ENCODE peak calls at places on chromosome 21, in five cellular contexts. V is GM23338, U is MM.1S, N is PC-3, H is GM23248. G is an unnamed sample.

GRCh38 chr21:31222142-31222541 is 121.9 kb downstream of the TIAM1 start:
- DNase-seq in V (no peak), H (peak), N (peak), U (no peak), G (no peak)

GRCh38 chr21:43812139-43812821 is 22.9 kb downstream of the RRP1 start:
- DNase-seq in N (no peak), U (no peak), H (no peak), V (no peak), G (no peak)

GRCh38 chr21:35006771-35007170 is 42.3 kb downstream of the RUNX1 start:
- DNase-seq in N (no peak), H (no peak), V (no peak), U (no peak), G (no peak)

GRCh38 chr21:40386301-40386911 is 460.6 kb downstream of the DSCAM start:
- DNase-seq in H (peak), N (peak), V (peak), U (peak), G (peak)

GRCh38 chr21:30468912-30469812 is 11.0 kb downstream of the KRTAP19-1 start:
- DNase-seq in N (no peak), V (no peak), H (no peak), U (no peak), G (no peak)

GRCh38 chr21:32548978-32549377 is 36.3 kb downstream of the TCP10L start:
- DNase-seq in N (no peak), V (no peak), H (no peak), U (peak), G (no peak)

GRCh38 chr21:14773777-14774345 is 227.7 kb upstream of the SAMSN1 start:
- DNase-seq in V (peak), U (peak), N (peak), H (peak), G (peak)

GRCh38 chr21:15631342-15631741 is 98.4 kb upstream of the USP25 start:
- DNase-seq in V (no peak), N (peak), H (peak), U (no peak), G (no peak)

GRCh38 chr21:38839683-38840286 is 34.1 kb downstream of the ETS2 start:
- DNase-seq in V (no peak), U (no peak), H (peak), N (peak), G (no peak)

GRCh38 chr21:39330001-39330400 is 16.6 kb upstream of the BRWD1 start:
- DNase-seq in N (no peak), U (no peak), V (no peak), H (no peak), G (no peak)

GRCh38 chr21:40255665-40256064 is 388.4 kb downstream of the PCP4 start:
- DNase-seq in H (no peak), N (no peak), U (no peak), V (no peak), G (no peak)

GRCh38 chr21:43693981-43694380 is 24.9 kb upstream of the PDXK start:
- DNase-seq in U (no peak), V (no peak), H (no peak), N (no peak), G (no peak)

GRCh38 chr21:17780539-17780938 is 38.6 kb downstream of the C21orf91 start:
- DNase-seq in N (no peak), U (peak), V (no peak), H (no peak), G (peak)

GRCh38 chr21:31612889-31613785 is 46.4 kb upstream of the SOD1 start:
- DNase-seq in N (peak), V (no peak), U (no peak), H (peak), G (no peak)

GRCh38 chr21:38314534-38314933 is 57.7 kb downstream of the KCNJ15 start:
- DNase-seq in H (no peak), N (no peak), U (no peak), V (no peak), G (no peak)

GRCh38 chr21:25929859-25930520 is 195.2 kb downstream of the GABPA start:
- DNase-seq in V (peak), U (no peak), H (no peak), N (no peak), G (no peak)

GRCh38 chr21:18294100-18294499 is 49.5 kb downstream of the CHODL start:
- DNase-seq in H (no peak), U (no peak), V (no peak), N (no peak), G (no peak)

GRCh38 chr21:35026153-35026499 is 23.0 kb downstream of the RUNX1 start:
- DNase-seq in U (peak), N (no peak), V (no peak), H (no peak), G (no peak)

GRCh38 chr21:16775056-16775455 is 737.8 kb upstream of the CXADR start:
- DNase-seq in U (no peak), N (no peak), H (no peak), V (peak), G (no peak)

GRCh38 chr21:45528981-45529784 is 13.1 kb downstream of the SLC19A1 start:
- DNase-seq in H (no peak), N (no peak), V (no peak), U (no peak), G (no peak)
- H3K4me2 ChIP-seq in H (no peak), N (no peak), V (no peak), U (no peak), G (no peak)

GRCh38 chr21:36064085-36064460 is 3.7 kb upstream of the SETD4 start:
- DNase-seq in H (no peak), U (no peak), V (no peak), N (no peak), G (no peak)
- H2AFZ ChIP-seq in H (no peak), U (no peak), V (no peak), N (no peak), G (no peak)

DNA sequence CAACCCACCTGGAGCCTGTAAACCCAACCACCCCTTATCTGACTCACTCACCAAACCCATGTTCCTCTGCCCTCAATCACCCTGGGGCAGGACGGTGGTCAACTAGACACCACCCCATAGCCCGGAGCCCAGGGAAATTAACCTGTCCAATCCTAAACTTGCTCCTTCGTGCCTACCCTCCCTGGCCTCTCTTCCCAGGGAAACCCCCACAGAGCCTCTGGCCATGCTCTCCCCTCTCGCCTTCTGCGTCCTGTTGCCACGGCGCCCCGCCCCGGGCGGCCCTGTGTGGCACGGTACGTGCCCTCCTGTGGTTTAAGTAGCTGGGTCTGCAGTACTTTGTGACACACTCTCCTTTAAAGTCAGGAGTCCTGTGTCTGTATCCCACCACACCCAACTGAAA is 4.0 kb upstream of the FTCD start:
- DNase-seq in U (no peak), N (no peak), H (no peak), V (no peak), G (no peak)
- TF ChIP-seq EZH2phosphoT487 in U (no peak), N (no peak), H (no peak), V (no peak), G (no peak)

DNA sequence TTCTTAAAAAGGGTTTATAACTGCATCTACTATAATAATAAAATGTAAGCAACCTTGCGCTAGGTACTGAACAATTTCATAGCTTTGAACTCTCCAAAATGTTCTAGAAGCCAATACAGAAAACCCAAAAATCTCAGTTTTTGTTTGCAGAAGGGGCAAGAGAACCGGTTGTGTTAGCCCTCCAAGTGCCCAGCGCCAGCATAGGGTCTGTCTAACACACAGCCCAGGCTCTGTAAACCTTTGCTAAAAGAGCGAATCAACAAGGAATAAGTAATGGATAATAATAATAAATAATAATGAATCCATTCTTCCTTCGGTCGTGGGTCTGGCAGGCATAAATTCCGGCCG is 333 bp upstream of the CHAF1B start:
- DNase-seq in N (no peak), V (no peak), U (no peak), H (no peak), G (no peak)
- H3K4me2 ChIP-seq in N (peak), V (peak), U (peak), H (peak), G (peak)

GRCh38 chr21:33770542-33770941 is 128.2 kb downstream of the ITSN1 start:
- DNase-seq in N (no peak), V (no peak), U (no peak), H (no peak), G (no peak)
- H2AFZ ChIP-seq in N (no peak), V (no peak), U (no peak), H (no peak), G (no peak)

GRCh38 chr21:42057861-42058437 is 13.2 kb upstream of the UMODL1 start:
- DNase-seq in N (no peak), U (no peak), V (no peak), H (no peak), G (no peak)

GRCh38 chr21:42058631-42059111 is 12.4 kb upstream of the UMODL1 start:
- DNase-seq in U (no peak), V (no peak), N (no peak), H (no peak), G (no peak)

GRCh38 chr21:42056468-42056867 is 14.6 kb upstream of the UMODL1 start:
- DNase-seq in H (peak), V (no peak), U (no peak), N (peak), G (no peak)

GRCh38 chr21:42055425-42055824 is 15.7 kb upstream of the UMODL1 start:
- DNase-seq in V (no peak), N (no peak), U (no peak), H (no peak), G (no peak)

GRCh38 chr21:42056996-42057689 is 14.0 kb upstream of the UMODL1 start:
- DNase-seq in U (no peak), V (peak), H (peak), N (peak), G (no peak)
- TF ChIP-seq EZH2phosphoT487 in U (no peak), V (no peak), H (no peak), N (no peak), G (no peak)

GRCh38 chr21:45027241-45028196 is 46.9 kb upstream of the ADARB1 start:
- DNase-seq in H (no peak), U (no peak), N (no peak), V (no peak), G (no peak)

GRCh38 chr21:45029298-45029967 is 44.9 kb upstream of the ADARB1 start:
- DNase-seq in V (peak), N (no peak), H (peak), U (no peak), G (no peak)

GRCh38 chr21:45026066-45026745 is 48.2 kb upstream of the ADARB1 start:
- DNase-seq in V (no peak), U (no peak), N (no peak), H (no peak), G (no peak)

GRCh38 chr21:45029968-45030636 is 44.3 kb upstream of the ADARB1 start:
- DNase-seq in N (no peak), H (no peak), V (peak), U (no peak), G (no peak)

DNA sequence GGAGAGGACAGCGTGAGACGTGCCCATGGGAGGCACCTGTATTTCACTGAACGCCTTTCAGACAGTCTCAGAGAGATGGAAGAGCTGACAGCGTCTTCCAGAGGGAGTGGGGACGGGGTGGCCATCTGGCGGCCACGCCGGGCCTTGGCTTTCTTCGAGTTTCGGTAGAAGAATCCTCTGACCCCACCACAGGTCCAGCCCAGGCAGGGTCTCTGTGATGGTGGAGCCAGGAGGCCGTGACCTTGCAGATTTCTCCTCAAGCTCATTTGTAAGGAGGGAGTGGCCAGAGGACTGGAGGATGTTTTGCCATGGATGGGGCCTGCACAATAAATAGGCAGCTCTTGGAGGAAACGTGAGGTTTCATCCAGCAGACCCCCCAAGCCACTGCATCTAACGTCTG is 47.5 kb upstream of the ADARB1 start:
- DNase-seq in V (no peak), U (no peak), N (no peak), H (no peak), G (no peak)
- H3K4me2 ChIP-seq in V (no peak), U (no peak), N (no peak), H (no peak), G (no peak)

GRCh38 chr21:41673596-41674335 is 93.1 kb downstream of the RIPK4 start:
- DNase-seq in V (no peak), N (no peak), U (no peak), H (no peak), G (no peak)
- H2AFZ ChIP-seq in V (no peak), N (no peak), U (no peak), H (no peak), G (no peak)